ENCODE peak calls at places on chromosomes 2 and 18, in nine cellular contexts. I, T, L, U, O, N, C, P and B are unnamed samples.

GRCh38 chr2:181164699-181165098 is 184.3 kb downstream of the UBE2E3 start:
- DNase-seq in I (peak; percentile 21), T (no peak), L (no peak), U (no peak), O (no peak), N (no peak), C (no peak), P (no peak), B (no peak)

GRCh38 chr2:142130111-142131015 is 453 bp downstream of the LRP1B start:
- DNase-seq in I (peak; percentile 5), T (no peak), L (peak; percentile 13), U (peak; percentile 60), O (no peak), N (peak; percentile 5), C (peak; percentile 64), P (peak; percentile 78), B (peak; percentile 61)

GRCh38 chr18:31329787-31330438 is 12.0 kb downstream of the DSG1 start:
- DNase-seq in I (no peak), T (no peak), L (no peak), U (no peak), O (no peak), N (no peak), C (no peak), P (no peak), B (no peak)

GRCh38 chr2:128369626-128370467 is 51.2 kb upstream of the HS6ST1 start:
- DNase-seq in I (no peak), T (no peak), L (no peak), U (no peak), O (no peak), N (no peak), C (no peak), P (peak; percentile 60), B (no peak)

GRCh38 chr18:48826806-48827205 is 124.0 kb downstream of the SMAD7 start:
- DNase-seq in I (no peak), T (no peak), L (no peak), U (no peak), O (no peak), N (no peak), C (no peak), P (peak; percentile 46), B (no peak)

GRCh38 chr2:28821295-28821958 is 10.8 kb downstream of the SPDYA start:
- DNase-seq in I (peak; percentile 71), T (peak; percentile 48), L (no peak), U (peak; percentile 68), O (no peak), N (peak; percentile 73), C (peak; percentile 50), P (no peak), B (peak; percentile 4)

GRCh38 chr2:26396734-26397298 is 4.9 kb upstream of the DRC1 start:
- DNase-seq in I (no peak), T (peak; percentile 20), L (no peak), U (no peak), O (no peak), N (no peak), C (no peak), P (no peak), B (no peak)

GRCh38 chr2:120736202-120736954 is 710 bp downstream of the GLI2 start:
- DNase-seq in I (no peak), T (no peak), L (no peak), U (peak; percentile 66), O (no peak), N (no peak), C (peak; percentile 34), P (peak; percentile 83), B (peak; percentile 66)

GRCh38 chr2:20650880-20651730 is at the start of gene HS1BP3:
- DNase-seq in I (peak; percentile 99), T (peak; percentile 82), L (peak; percentile 64), U (peak; percentile 90), O (peak; percentile 84), N (peak; percentile 61), C (peak; percentile 91), P (peak; percentile 96), B (peak; percentile 80)

GRCh38 chr2:41042343-41042742 is 590.5 kb upstream of the SLC8A1 start:
- DNase-seq in I (no peak), T (no peak), L (no peak), U (no peak), O (no peak), N (no peak), C (no peak), P (no peak), B (no peak)

GRCh38 chr2:166651080-166651675 is 157.1 kb upstream of the SCN7A start:
- DNase-seq in I (no peak), T (no peak), L (no peak), U (peak; percentile 92), O (no peak), N (peak; percentile 72), C (no peak), P (no peak), B (no peak)

GRCh38 chr2:98269274-98269673 is 77.0 kb upstream of the CNGA3 start:
- DNase-seq in I (peak; percentile 53), T (no peak), L (peak; percentile 40), U (peak; percentile 93), O (no peak), N (peak; percentile 42), C (peak; percentile 21), P (no peak), B (no peak)

GRCh38 chr18:31274915-31275314 is 43.0 kb upstream of the DSG1 start:
- DNase-seq in I (no peak), T (no peak), L (no peak), U (peak; percentile 32), O (no peak), N (no peak), C (peak; percentile 44), P (no peak), B (no peak)

GRCh38 chr2:113754989-113755689 is 1.3 kb downstream of the SLC35F5 start:
- DNase-seq in I (no peak), T (no peak), L (no peak), U (peak; percentile 62), O (no peak), N (no peak), C (no peak), P (no peak), B (no peak)

GRCh38 chr2:192827735-192828134 is 633.0 kb upstream of the TMEFF2 start:
- DNase-seq in I (no peak), T (no peak), L (no peak), U (no peak), O (no peak), N (no peak), C (no peak), P (peak; percentile 47), B (no peak)

GRCh38 chr2:201960300-201960699 is 73.4 kb upstream of the FZD7 start:
- DNase-seq in I (no peak), T (no peak), L (no peak), U (no peak), O (no peak), N (no peak), C (no peak), P (no peak), B (no peak)

GRCh38 chr2:43405829-43406228 is 179.4 kb upstream of the ZFP36L2 start:
- DNase-seq in I (no peak), T (no peak), L (no peak), U (no peak), O (no peak), N (no peak), C (no peak), P (peak; percentile 63), B (no peak)